ENCODE peak calls at places on chromosomes 5 and 9, in ten cellular contexts. One of them, this sample, is unnamed.

GRCh38 chr9:36102742-36103495 is 33.6 kb upstream of the GLIPR2 start:
- DNase-seq in HepG2: peak
- DNase-seq in OCI-LY7: peak
- DNase-seq in endothelial cell of umbilical vein: peak
- DNase-seq in IMR-90: peak
- DNase-seq in AG04450: no peak
- DNase-seq in uterus: peak
- DNase-seq in heart left ventricle: peak
- DNase-seq in lung: peak
- DNase-seq in fibroblast of lung: peak
- DNase-seq in this sample: peak

GRCh38 chr9:80507611-80508010 is 935.8 kb downstream of the TLE4 start:
- DNase-seq in HepG2: no peak
- DNase-seq in OCI-LY7: no peak
- DNase-seq in endothelial cell of umbilical vein: no peak
- DNase-seq in IMR-90: no peak
- DNase-seq in AG04450: no peak
- DNase-seq in uterus: no peak
- DNase-seq in heart left ventricle: no peak
- DNase-seq in lung: no peak
- DNase-seq in fibroblast of lung: no peak
- DNase-seq in this sample: no peak

GRCh38 chr9:18610956-18611355 is 137.0 kb downstream of the ADAMTSL1 start:
- DNase-seq in HepG2: no peak
- DNase-seq in OCI-LY7: no peak
- DNase-seq in endothelial cell of umbilical vein: no peak
- DNase-seq in IMR-90: peak
- DNase-seq in AG04450: no peak
- DNase-seq in uterus: no peak
- DNase-seq in heart left ventricle: no peak
- DNase-seq in lung: no peak
- DNase-seq in fibroblast of lung: peak
- DNase-seq in this sample: no peak

GRCh38 chr5:173926359-173926758 is 38.2 kb downstream of the CPEB4 start:
- DNase-seq in HepG2: no peak
- DNase-seq in OCI-LY7: no peak
- DNase-seq in endothelial cell of umbilical vein: no peak
- DNase-seq in IMR-90: peak
- DNase-seq in AG04450: no peak
- DNase-seq in uterus: peak
- DNase-seq in heart left ventricle: peak
- DNase-seq in lung: no peak
- DNase-seq in fibroblast of lung: peak
- DNase-seq in this sample: no peak

GRCh38 chr9:33690156-33690908 is 105.0 kb upstream of the PRSS3 start:
- DNase-seq in HepG2: no peak
- DNase-seq in OCI-LY7: no peak
- DNase-seq in endothelial cell of umbilical vein: no peak
- DNase-seq in IMR-90: no peak
- DNase-seq in AG04450: no peak
- DNase-seq in uterus: no peak
- DNase-seq in heart left ventricle: no peak
- DNase-seq in lung: no peak
- DNase-seq in fibroblast of lung: no peak
- DNase-seq in this sample: no peak

GRCh38 chr5:17860660-17861315 is 226.5 kb downstream of the TAF11L14 start:
- DNase-seq in HepG2: no peak
- DNase-seq in OCI-LY7: no peak
- DNase-seq in endothelial cell of umbilical vein: peak
- DNase-seq in IMR-90: peak
- DNase-seq in AG04450: no peak
- DNase-seq in uterus: no peak
- DNase-seq in heart left ventricle: no peak
- DNase-seq in lung: no peak
- DNase-seq in fibroblast of lung: peak
- DNase-seq in this sample: no peak

GRCh38 chr5:76133967-76134366 is 50.8 kb downstream of the SV2C start:
- DNase-seq in HepG2: no peak
- DNase-seq in OCI-LY7: no peak
- DNase-seq in endothelial cell of umbilical vein: no peak
- DNase-seq in IMR-90: no peak
- DNase-seq in AG04450: no peak
- DNase-seq in uterus: no peak
- DNase-seq in heart left ventricle: no peak
- DNase-seq in lung: no peak
- DNase-seq in fibroblast of lung: no peak
- DNase-seq in this sample: no peak

GRCh38 chr9:4921449-4921848 is 63.6 kb upstream of the JAK2 start:
- DNase-seq in HepG2: no peak
- DNase-seq in OCI-LY7: no peak
- DNase-seq in endothelial cell of umbilical vein: no peak
- DNase-seq in IMR-90: no peak
- DNase-seq in AG04450: no peak
- DNase-seq in uterus: no peak
- DNase-seq in heart left ventricle: no peak
- DNase-seq in lung: no peak
- DNase-seq in fibroblast of lung: no peak
- DNase-seq in this sample: no peak

GRCh38 chr9:77453857-77454647 is 194.1 kb downstream of the GNA14 start:
- DNase-seq in HepG2: no peak
- DNase-seq in OCI-LY7: no peak
- DNase-seq in endothelial cell of umbilical vein: no peak
- DNase-seq in IMR-90: no peak
- DNase-seq in AG04450: no peak
- DNase-seq in uterus: no peak
- DNase-seq in heart left ventricle: no peak
- DNase-seq in lung: no peak
- DNase-seq in fibroblast of lung: no peak
- DNase-seq in this sample: no peak

GRCh38 chr5:40578501-40579451 is 100.9 kb upstream of the PTGER4 start:
- DNase-seq in HepG2: no peak
- DNase-seq in OCI-LY7: no peak
- DNase-seq in endothelial cell of umbilical vein: peak
- DNase-seq in IMR-90: peak
- DNase-seq in AG04450: no peak
- DNase-seq in uterus: no peak
- DNase-seq in heart left ventricle: peak
- DNase-seq in lung: no peak
- DNase-seq in fibroblast of lung: peak
- DNase-seq in this sample: no peak

GRCh38 chr9:130265431-130266235 is at the start of gene HMCN2:
- DNase-seq in HepG2: no peak
- DNase-seq in OCI-LY7: no peak
- DNase-seq in endothelial cell of umbilical vein: no peak
- DNase-seq in IMR-90: no peak
- DNase-seq in AG04450: no peak
- DNase-seq in uterus: no peak
- DNase-seq in heart left ventricle: peak
- DNase-seq in lung: no peak
- DNase-seq in fibroblast of lung: no peak
- DNase-seq in this sample: no peak

GRCh38 chr5:2508514-2508913 is 243.0 kb downstream of the IRX2 start:
- DNase-seq in HepG2: no peak
- DNase-seq in OCI-LY7: no peak
- DNase-seq in endothelial cell of umbilical vein: no peak
- DNase-seq in IMR-90: no peak
- DNase-seq in AG04450: no peak
- DNase-seq in uterus: no peak
- DNase-seq in heart left ventricle: no peak
- DNase-seq in lung: no peak
- DNase-seq in fibroblast of lung: no peak
- DNase-seq in this sample: no peak

GRCh38 chr9:14323969-14324366 is 10.0 kb upstream of the NFIB start:
- DNase-seq in HepG2: no peak
- DNase-seq in OCI-LY7: no peak
- DNase-seq in endothelial cell of umbilical vein: no peak
- DNase-seq in IMR-90: no peak
- DNase-seq in AG04450: no peak
- DNase-seq in uterus: no peak
- DNase-seq in heart left ventricle: no peak
- DNase-seq in lung: no peak
- DNase-seq in fibroblast of lung: no peak
- DNase-seq in this sample: no peak

GRCh38 chr5:31021181-31021624 is 172.3 kb upstream of the CDH6 start:
- DNase-seq in HepG2: no peak
- DNase-seq in OCI-LY7: no peak
- DNase-seq in endothelial cell of umbilical vein: peak
- DNase-seq in IMR-90: peak
- DNase-seq in AG04450: peak
- DNase-seq in uterus: no peak
- DNase-seq in heart left ventricle: no peak
- DNase-seq in lung: no peak
- DNase-seq in fibroblast of lung: peak
- DNase-seq in this sample: no peak

GRCh38 chr9:83219154-83219923 is 156.4 kb upstream of the RASEF start:
- DNase-seq in HepG2: peak
- DNase-seq in OCI-LY7: no peak
- DNase-seq in endothelial cell of umbilical vein: peak
- DNase-seq in IMR-90: peak
- DNase-seq in AG04450: no peak
- DNase-seq in uterus: peak
- DNase-seq in heart left ventricle: peak
- DNase-seq in lung: peak
- DNase-seq in fibroblast of lung: peak
- DNase-seq in this sample: no peak

GRCh38 chr5:158813275-158813674 is 286.4 kb downstream of the EBF1 start:
- DNase-seq in HepG2: no peak
- DNase-seq in OCI-LY7: no peak
- DNase-seq in endothelial cell of umbilical vein: no peak
- DNase-seq in IMR-90: no peak
- DNase-seq in AG04450: no peak
- DNase-seq in uterus: no peak
- DNase-seq in heart left ventricle: no peak
- DNase-seq in lung: no peak
- DNase-seq in fibroblast of lung: no peak
- DNase-seq in this sample: no peak

GRCh38 chr5:138952962-138953361 is 77.8 kb upstream of the LRRTM2 start:
- DNase-seq in HepG2: no peak
- DNase-seq in OCI-LY7: no peak
- DNase-seq in endothelial cell of umbilical vein: no peak
- DNase-seq in IMR-90: no peak
- DNase-seq in AG04450: no peak
- DNase-seq in uterus: no peak
- DNase-seq in heart left ventricle: no peak
- DNase-seq in lung: no peak
- DNase-seq in fibroblast of lung: no peak
- DNase-seq in this sample: no peak

GRCh38 chr9:135971892-135972291 is 10.7 kb upstream of the UBAC1 start:
- DNase-seq in HepG2: peak
- DNase-seq in OCI-LY7: peak
- DNase-seq in endothelial cell of umbilical vein: no peak
- DNase-seq in IMR-90: no peak
- DNase-seq in AG04450: no peak
- DNase-seq in uterus: no peak
- DNase-seq in heart left ventricle: no peak
- DNase-seq in lung: peak
- DNase-seq in fibroblast of lung: no peak
- DNase-seq in this sample: no peak

GRCh38 chr9:35350827-35351549 is 138.9 kb upstream of the RUSC2 start:
- DNase-seq in HepG2: no peak
- DNase-seq in OCI-LY7: no peak
- DNase-seq in endothelial cell of umbilical vein: peak
- DNase-seq in IMR-90: peak
- DNase-seq in AG04450: peak
- DNase-seq in uterus: no peak
- DNase-seq in heart left ventricle: no peak
- DNase-seq in lung: no peak
- DNase-seq in fibroblast of lung: peak
- DNase-seq in this sample: no peak

GRCh38 chr9:116124472-116125040 is 29.0 kb upstream of the PAPPA start:
- DNase-seq in HepG2: no peak
- DNase-seq in OCI-LY7: no peak
- DNase-seq in endothelial cell of umbilical vein: no peak
- DNase-seq in IMR-90: peak
- DNase-seq in AG04450: no peak
- DNase-seq in uterus: no peak
- DNase-seq in heart left ventricle: no peak
- DNase-seq in lung: no peak
- DNase-seq in fibroblast of lung: peak
- DNase-seq in this sample: no peak

GRCh38 chr5:69285448-69286116 is 47.0 kb downstream of the CCDC125 start:
- DNase-seq in HepG2: no peak
- DNase-seq in OCI-LY7: no peak
- DNase-seq in endothelial cell of umbilical vein: no peak
- DNase-seq in IMR-90: no peak
- DNase-seq in AG04450: no peak
- DNase-seq in uterus: no peak
- DNase-seq in heart left ventricle: no peak
- DNase-seq in lung: no peak
- DNase-seq in fibroblast of lung: no peak
- DNase-seq in this sample: no peak

GRCh38 chr5:154967419-154968024 is 26.6 kb downstream of the MRPL22 start:
- DNase-seq in HepG2: no peak
- DNase-seq in OCI-LY7: peak
- DNase-seq in endothelial cell of umbilical vein: peak
- DNase-seq in IMR-90: peak
- DNase-seq in AG04450: no peak
- DNase-seq in uterus: no peak
- DNase-seq in heart left ventricle: no peak
- DNase-seq in lung: no peak
- DNase-seq in fibroblast of lung: peak
- DNase-seq in this sample: no peak
- TF ChIP-seq CTCF in HepG2: peak
- TF ChIP-seq CTCF in OCI-LY7: peak
- TF ChIP-seq CTCF in endothelial cell of umbilical vein: peak
- TF ChIP-seq CTCF in IMR-90: peak
- TF ChIP-seq CTCF in AG04450: peak
- TF ChIP-seq CTCF in uterus: peak
- TF ChIP-seq CTCF in heart left ventricle: peak
- TF ChIP-seq CTCF in lung: peak
- TF ChIP-seq CTCF in fibroblast of lung: peak
- TF ChIP-seq CTCF in this sample: peak

GRCh38 chr5:1093361-1093760 is 18.5 kb downstream of the SLC12A7 start:
- DNase-seq in HepG2: no peak
- DNase-seq in OCI-LY7: no peak
- DNase-seq in endothelial cell of umbilical vein: no peak
- DNase-seq in IMR-90: no peak
- DNase-seq in AG04450: no peak
- DNase-seq in uterus: no peak
- DNase-seq in heart left ventricle: peak
- DNase-seq in lung: no peak
- DNase-seq in fibroblast of lung: no peak
- DNase-seq in this sample: no peak
- H3K27ac ChIP-seq in HepG2: no peak
- H3K27ac ChIP-seq in OCI-LY7: no peak
- H3K27ac ChIP-seq in endothelial cell of umbilical vein: no peak
- H3K27ac ChIP-seq in IMR-90: no peak
- H3K27ac ChIP-seq in AG04450: no peak
- H3K27ac ChIP-seq in uterus: no peak
- H3K27ac ChIP-seq in heart left ventricle: no peak
- H3K27ac ChIP-seq in lung: no peak
- H3K27ac ChIP-seq in fibroblast of lung: no peak
- H3K27ac ChIP-seq in this sample: no peak

GRCh38 chr9:134396825-134397224 is 70.6 kb downstream of the RXRA start:
- DNase-seq in HepG2: no peak
- DNase-seq in OCI-LY7: peak
- DNase-seq in endothelial cell of umbilical vein: peak
- DNase-seq in IMR-90: no peak
- DNase-seq in AG04450: no peak
- DNase-seq in uterus: no peak
- DNase-seq in heart left ventricle: no peak
- DNase-seq in lung: no peak
- DNase-seq in fibroblast of lung: no peak
- DNase-seq in this sample: no peak
- TF ChIP-seq CTCF in HepG2: no peak
- TF ChIP-seq CTCF in OCI-LY7: no peak
- TF ChIP-seq CTCF in endothelial cell of umbilical vein: peak
- TF ChIP-seq CTCF in IMR-90: no peak
- TF ChIP-seq CTCF in AG04450: no peak
- TF ChIP-seq CTCF in uterus: no peak
- TF ChIP-seq CTCF in heart left ventricle: no peak
- TF ChIP-seq CTCF in lung: no peak
- TF ChIP-seq CTCF in fibroblast of lung: no peak
- TF ChIP-seq CTCF in this sample: no peak

GRCh38 chr9:137075275-137075775 is 2.0 kb upstream of the UAP1L1 start:
- DNase-seq in HepG2: no peak
- DNase-seq in OCI-LY7: no peak
- DNase-seq in endothelial cell of umbilical vein: no peak
- DNase-seq in IMR-90: no peak
- DNase-seq in AG04450: no peak
- DNase-seq in uterus: no peak
- DNase-seq in heart left ventricle: no peak
- DNase-seq in lung: no peak
- DNase-seq in fibroblast of lung: no peak
- DNase-seq in this sample: no peak
- H3K27ac ChIP-seq in HepG2: no peak
- H3K27ac ChIP-seq in OCI-LY7: no peak
- H3K27ac ChIP-seq in endothelial cell of umbilical vein: no peak
- H3K27ac ChIP-seq in IMR-90: no peak
- H3K27ac ChIP-seq in AG04450: no peak
- H3K27ac ChIP-seq in uterus: no peak
- H3K27ac ChIP-seq in heart left ventricle: no peak
- H3K27ac ChIP-seq in lung: no peak
- H3K27ac ChIP-seq in fibroblast of lung: no peak
- H3K27ac ChIP-seq in this sample: no peak

This sample was measured in esophagus squamous epithelium.